ENCODE peak calls at places on chromosomes 1 and 21, in six cellular contexts. T is GM06990; Z is LNCaP clone FGC; F is glutamatergic neuron; C is fibroblast of pulmonary artery; I is CD8-positive, alpha-beta T cell. Q is an unnamed sample.

GRCh38 chr21:44866780-44867179 is 6.7 kb downstream of the PTTG1IP start:
- DNase-seq in T (no peak), Z (no peak), F (peak), C (peak), I (no peak), Q (no peak)

GRCh38 chr21:27062441-27062840 is 95.6 kb upstream of the ADAMTS5 start:
- DNase-seq in T (no peak), Z (no peak), F (no peak), C (no peak), I (no peak), Q (no peak)

GRCh38 chr1:67834246-67834877 is 1.1 kb upstream of the GNG12 start:
- DNase-seq in T (no peak), Z (no peak), F (no peak), C (no peak), I (no peak), Q (no peak)

GRCh38 chr1:53697671-53698380 is 41.1 kb downstream of the GLIS1 start:
- DNase-seq in T (no peak), Z (no peak), F (no peak), C (peak), I (no peak), Q (no peak)

GRCh38 chr1:40162791-40163441 is 1.7 kb downstream of the RLF start:
- DNase-seq in T (no peak), Z (no peak), F (no peak), C (no peak), I (no peak), Q (no peak)

GRCh38 chr1:20601123-20601825 is 12.4 kb downstream of the CDA start:
- DNase-seq in T (no peak), Z (no peak), F (no peak), C (no peak), I (no peak), Q (no peak)

GRCh38 chr1:77538956-77539509 is 143.4 kb downstream of the ZZZ3 start:
- DNase-seq in T (no peak), Z (peak), F (no peak), C (peak), I (no peak), Q (no peak)

GRCh38 chr21:46128106-46128982 is 27.0 kb downstream of the FTCD start:
- DNase-seq in T (no peak), Z (no peak), F (peak), C (no peak), I (no peak), Q (no peak)

GRCh38 chr1:7808253-7808844 is 24.3 kb downstream of the PER3 start:
- DNase-seq in T (no peak), Z (no peak), F (no peak), C (peak), I (no peak), Q (no peak)

GRCh38 chr21:43708745-43709381 is 10.1 kb upstream of the PDXK start:
- DNase-seq in T (no peak), Z (no peak), F (no peak), C (no peak), I (no peak), Q (no peak)

GRCh38 chr1:150085406-150085805 is 17.8 kb downstream of the VPS45 start:
- DNase-seq in T (no peak), Z (no peak), F (no peak), C (no peak), I (no peak), Q (no peak)

GRCh38 chr1:15755021-15755642 is 3.5 kb upstream of the FBLIM1 start:
- DNase-seq in T (no peak), Z (no peak), F (no peak), C (no peak), I (no peak), Q (no peak)

GRCh38 chr1:30686236-30686635 is 37.1 kb downstream of the MATN1 start:
- DNase-seq in T (no peak), Z (no peak), F (no peak), C (no peak), I (no peak), Q (no peak)

GRCh38 chr1:227748496-227749182 is 13.4 kb downstream of the SNAP47 start:
- DNase-seq in T (no peak), Z (no peak), F (no peak), C (peak), I (no peak), Q (no peak)

GRCh38 chr1:36562181-36562685 is 79.5 kb upstream of the CSF3R start:
- DNase-seq in T (no peak), Z (no peak), F (peak), C (no peak), I (no peak), Q (no peak)

GRCh38 chr1:110433213-110433612 is 17.7 kb upstream of the PROK1 start:
- DNase-seq in T (no peak), Z (no peak), F (no peak), C (no peak), I (no peak), Q (no peak)

GRCh38 chr1:110434946-110435345 is 16.0 kb upstream of the PROK1 start:
- DNase-seq in T (no peak), Z (no peak), F (no peak), C (no peak), I (no peak), Q (no peak)

GRCh38 chr1:110436635-110437034 is 14.3 kb upstream of the PROK1 start:
- DNase-seq in T (no peak), Z (no peak), F (no peak), C (peak), I (no peak), Q (peak)

GRCh38 chr1:110430901-110431300 is 20.0 kb upstream of the PROK1 start:
- DNase-seq in T (no peak), Z (no peak), F (no peak), C (no peak), I (no peak), Q (no peak)

GRCh38 chr1:110433803-110434202 is 17.1 kb upstream of the PROK1 start:
- DNase-seq in T (no peak), Z (peak), F (peak), C (peak), I (no peak), Q (peak)
- TF ChIP-seq CTCF in T (peak), Z (peak), F (no peak), C (peak), I (no peak), Q (no peak)

GRCh38 chr21:17613242-17613676 is 558 bp upstream of the BTG3 start:
- DNase-seq in T (no peak), Z (no peak), F (peak), C (peak), I (no peak), Q (no peak)
- TF ChIP-seq CTCF in T (no peak), Z (no peak), F (no peak), C (no peak), I (no peak), Q (no peak)

DNA sequence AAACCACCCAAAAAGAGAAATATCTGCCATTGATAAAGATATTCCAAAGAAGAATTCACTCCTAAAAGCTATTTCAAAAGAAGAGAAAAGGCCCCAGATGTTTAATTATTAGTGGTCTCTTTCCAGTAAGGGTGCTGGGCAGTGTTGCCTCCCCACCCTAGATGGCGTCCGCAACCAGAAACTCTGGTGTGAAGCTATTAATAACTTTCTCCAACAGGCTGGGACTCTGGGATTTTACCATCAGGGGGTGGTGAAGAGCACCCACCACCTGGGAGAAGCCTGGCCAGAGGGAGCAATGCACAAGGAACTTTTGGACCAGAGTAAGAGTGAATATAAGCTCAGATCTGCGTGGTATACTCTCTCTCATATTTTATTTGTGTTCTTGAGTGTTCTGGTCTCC is 115.4 kb upstream of the TIAM1 start:
- DNase-seq in T (no peak), Z (no peak), F (no peak), C (no peak), I (no peak), Q (no peak)
- TF ChIP-seq CTCF in T (no peak), Z (no peak), F (no peak), C (no peak), I (no peak), Q (no peak)

GRCh38 chr21:18368193-18368592 is 35.4 kb downstream of the TMPRSS15 start:
- DNase-seq in T (no peak), Z (no peak), F (no peak), C (no peak), I (no peak), Q (no peak)

GRCh38 chr21:18369115-18369514 is 34.5 kb downstream of the TMPRSS15 start:
- DNase-seq in T (no peak), Z (peak), F (no peak), C (peak), I (no peak), Q (no peak)

GRCh38 chr21:18373631-18374030 is 30.0 kb downstream of the TMPRSS15 start:
- DNase-seq in T (no peak), Z (no peak), F (no peak), C (no peak), I (no peak), Q (no peak)

GRCh38 chr21:18370292-18370691 is 33.3 kb downstream of the TMPRSS15 start:
- DNase-seq in T (no peak), Z (no peak), F (no peak), C (no peak), I (no peak), Q (no peak)
- TF ChIP-seq CTCF in T (no peak), Z (no peak), F (no peak), C (no peak), I (no peak), Q (no peak)

Q was measured in nephron progenitor cell.